ENCODE peak calls at places on chromosome X, in seven cellular contexts. F is fibroblast of mammary gland, E is GM12878, W is hypothalamus, R is A549, V is non-pigmented ciliary epithelial cell, M is Caki2. N is an unnamed sample.

GRCh38 chrX:71994601-71995000 is 84.0 kb downstream of the NHSL2 start:
- DNase-seq in F (no peak), E (no peak), W (no peak), R (no peak), V (no peak), M (no peak), N (no peak)

GRCh38 chrX:110836982-110837381 is 41.4 kb upstream of the CHRDL1 start:
- DNase-seq in F (no peak), E (no peak), W (no peak), R (no peak), V (no peak), M (no peak), N (no peak)

GRCh38 chrX:72114306-72114705 is 17.4 kb downstream of the RTL5 start:
- DNase-seq in F (no peak), E (no peak), W (no peak), R (no peak), V (no peak), M (no peak), N (no peak)

GRCh38 chrX:94655180-94655579 is 981.2 kb downstream of the FAM133A start:
- DNase-seq in F (no peak), E (no peak), W (no peak), R (no peak), V (no peak), M (no peak), N (no peak)

GRCh38 chrX:13646154-13646549 is 6.8 kb upstream of the TCEANC start:
- DNase-seq in F (peak), E (no peak), W (no peak), R (peak), V (no peak), M (peak), N (peak)

GRCh38 chrX:119997570-119997969 is 54.0 kb upstream of the NKAP start:
- DNase-seq in F (no peak), E (no peak), W (no peak), R (no peak), V (no peak), M (no peak), N (no peak)

GRCh38 chrX:38807873-38808272 is 6.6 kb downstream of the MID1IP1 start:
- DNase-seq in F (no peak), E (no peak), W (no peak), R (no peak), V (no peak), M (no peak), N (no peak)

GRCh38 chrX:38375888-38376287 is 23.5 kb downstream of the OTC start:
- DNase-seq in F (peak), E (no peak), W (no peak), R (peak), V (no peak), M (no peak), N (peak)

GRCh38 chrX:9911479-9911878 is 55.7 kb upstream of the CLDN34 start:
- DNase-seq in F (no peak), E (no peak), W (no peak), R (no peak), V (no peak), M (no peak), N (no peak)

GRCh38 chrX:29690061-29690460 is 525.3 kb upstream of the MAGEB2 start:
- DNase-seq in F (peak), E (no peak), W (no peak), R (no peak), V (peak), M (no peak), N (no peak)

GRCh38 chrX:13694359-13694758 is 5.4 kb downstream of the RAB9A start:
- DNase-seq in F (no peak), E (no peak), W (no peak), R (no peak), V (no peak), M (no peak), N (no peak)

GRCh38 chrX:153744210-153745066 is 19.6 kb upstream of the PLXNB3 start:
- DNase-seq in F (no peak), E (no peak), W (no peak), R (no peak), V (no peak), M (no peak), N (no peak)

GRCh38 chrX:81308086-81308852 is 106.4 kb downstream of the SH3BGRL start:
- DNase-seq in F (no peak), E (no peak), W (no peak), R (no peak), V (no peak), M (no peak), N (no peak)

GRCh38 chrX:119614776-119615175 is 8.6 kb upstream of the NKRF start:
- DNase-seq in F (no peak), E (no peak), W (no peak), R (no peak), V (no peak), M (no peak), N (no peak)

GRCh38 chrX:12921886-12922599 is 15.6 kb downstream of the TLR8 start:
- DNase-seq in F (peak), E (no peak), W (no peak), R (no peak), V (no peak), M (no peak), N (no peak)

GRCh38 chrX:119512145-119512800 is 44.0 kb downstream of the SLC25A5 start:
- DNase-seq in F (peak), E (no peak), W (no peak), R (peak), V (peak), M (peak), N (peak)

GRCh38 chrX:39613997-39614679 is 483.6 kb downstream of the BCOR start:
- DNase-seq in F (no peak), E (peak), W (no peak), R (no peak), V (no peak), M (peak), N (no peak)

GRCh38 chrX:119763175-119763574 is 4.8 kb downstream of the SOWAHD start:
- DNase-seq in F (peak), E (no peak), W (no peak), R (no peak), V (peak), M (peak), N (no peak)

GRCh38 chrX:50108264-50108663 is 92.5 kb downstream of the AKAP4 start:
- DNase-seq in F (no peak), E (no peak), W (no peak), R (no peak), V (no peak), M (no peak), N (no peak)

GRCh38 chrX:112830540-112830939 is 10.1 kb downstream of the AMOT start:
- DNase-seq in F (no peak), E (no peak), W (no peak), R (no peak), V (no peak), M (no peak), N (no peak)

GRCh38 chrX:43958529-43958928 is 14.7 kb downstream of the NDP start:
- DNase-seq in F (peak), E (peak), W (no peak), R (peak), V (no peak), M (peak), N (peak)

GRCh38 chrX:69309074-69309792 is 144.0 kb upstream of the PJA1 start:
- DNase-seq in F (no peak), E (no peak), W (no peak), R (no peak), V (no peak), M (no peak), N (no peak)

GRCh38 chrX:131747173-131747572 is 203.3 kb downstream of the OR13H1 start:
- DNase-seq in F (peak), E (peak), W (no peak), R (peak), V (no peak), M (no peak), N (no peak)

GRCh38 chrX:53494427-53494826 is 60.3 kb upstream of the HSD17B10 start:
- DNase-seq in F (peak), E (no peak), W (no peak), R (no peak), V (no peak), M (no peak), N (no peak)

GRCh38 chrX:147894332-147894870 is 17.3 kb upstream of the FMR1 start:
- DNase-seq in F (no peak), E (no peak), W (no peak), R (no peak), V (no peak), M (peak), N (no peak)

GRCh38 chrX:9356846-9357245 is 108.0 kb upstream of the TBL1X start:
- DNase-seq in F (peak), E (no peak), W (no peak), R (no peak), V (no peak), M (no peak), N (no peak)

GRCh38 chrX:63680423-63680822 is 104.6 kb downstream of the ARHGEF9 start:
- DNase-seq in F (no peak), E (no peak), W (no peak), R (no peak), V (no peak), M (no peak), N (no peak)

GRCh38 chrX:28549839-28550238 is 37.4 kb upstream of the IL1RAPL1 start:
- DNase-seq in F (no peak), E (no peak), W (no peak), R (no peak), V (no peak), M (peak), N (no peak)